ENCODE peak calls at places on chromosomes 16 and 17, in five cellular contexts. L is brain microvascular endothelial cell, K is cardiac muscle cell, A is GM23248, I is fibroblast of lung. R is an unnamed sample.

GRCh38 chr17:75454193-75454592 is 2.2 kb upstream of the TMEM94 start:
- DNase-seq in I (no peak), A (no peak), K (no peak), L (no peak), R (no peak)

GRCh38 chr17:3879181-3879580 is 13.7 kb downstream of the CAMKK1 start:
- DNase-seq in I (peak; percentile 73), L (peak; percentile 35), K (peak; percentile 52), A (peak; percentile 85), R (no peak)

GRCh38 chr17:35432176-35433074 is at the start of gene SLFN12:
- DNase-seq in L (peak; percentile 95), A (peak; percentile 94), I (peak; percentile 98), K (peak; percentile 45), R (no peak)

GRCh38 chr16:28317040-28317880 is 24.9 kb downstream of the SBK1 start:
- DNase-seq in A (peak; percentile 72), K (peak; percentile 63), I (peak; percentile 37), L (peak; percentile 16), R (no peak)

GRCh38 chr17:63848834-63849689 is 6.6 kb upstream of the SMARCD2 start:
- DNase-seq in L (peak; percentile 86), A (peak; percentile 97), I (peak; percentile 88), K (peak; percentile 83), R (peak; percentile 95)

GRCh38 chr17:1577186-1577585 is 14.6 kb upstream of the PITPNA start:
- DNase-seq in L (peak; percentile 52), I (peak; percentile 94), K (no peak), A (peak; percentile 96), R (peak; percentile 92)

GRCh38 chr16:69818811-69819587 is 56.9 kb downstream of the WWP2 start:
- DNase-seq in A (no peak), I (no peak), K (no peak), L (no peak), R (no peak)

GRCh38 chr16:30985401-30986128 is 558 bp downstream of the HSD3B7 start:
- DNase-seq in I (no peak), L (no peak), A (peak; percentile 81), K (peak; percentile 43), R (peak; percentile 89)

GRCh38 chr17:59561042-59561441 is 4.4 kb upstream of the DHX40 start:
- DNase-seq in L (peak; percentile 18), K (peak; percentile 5), I (peak; percentile 16), A (peak; percentile 48), R (no peak)

GRCh38 chr16:49928176-49928892 is 72.4 kb upstream of the ZNF423 start:
- DNase-seq in K (no peak), A (no peak), L (no peak), I (no peak), R (no peak)

GRCh38 chr17:40777971-40778370 is 4.4 kb downstream of the KRT27 start:
- DNase-seq in I (no peak), L (no peak), K (no peak), A (no peak), R (no peak)

GRCh38 chr17:19368119-19368660 is 5.7 kb upstream of the B9D1 start:
- DNase-seq in L (no peak), K (no peak), A (no peak), I (no peak), R (no peak)

GRCh38 chr16:66503030-66503429 is 46.9 kb downstream of the TK2 start:
- DNase-seq in I (no peak), K (no peak), A (peak; percentile 32), L (no peak), R (peak; percentile 63)

GRCh38 chr16:78004501-78004900 is 17.8 kb upstream of the CLEC3A start:
- DNase-seq in L (no peak), I (no peak), K (no peak), A (no peak), R (no peak)

GRCh38 chr16:89001117-89002027 is 24.4 kb upstream of the CBFA2T3 start:
- DNase-seq in I (no peak), K (peak; percentile 62), A (no peak), L (no peak), R (no peak)

GRCh38 chr17:30939059-30939689 is 17.4 kb downstream of the ADAP2 start:
- DNase-seq in A (no peak), L (no peak), I (peak; percentile 15), K (no peak), R (no peak)

GRCh38 chr16:69187387-69187890 is 475 bp downstream of the SNTB2 start:
- DNase-seq in A (peak; percentile 73), K (peak; percentile 68), L (no peak), I (no peak), R (peak; percentile 76)

GRCh38 chr17:35889818-35890773 is 9.9 kb upstream of the CCL5 start:
- DNase-seq in A (peak; percentile 39), L (peak; percentile 68), I (peak; percentile 47), K (peak; percentile 55), R (no peak)

GRCh38 chr17:33962857-33963655 is 292.0 kb upstream of the CCL2 start:
- DNase-seq in A (no peak), K (no peak), L (no peak), I (no peak), R (no peak)

GRCh38 chr16:30185683-30186421 is 2.5 kb downstream of the CORO1A start:
- DNase-seq in L (no peak), I (no peak), A (no peak), K (no peak), R (peak; percentile 58)

GRCh38 chr17:78179372-78179771 is 7.5 kb downstream of the TK1 start:
- DNase-seq in L (peak; percentile 64), I (peak; percentile 79), A (peak; percentile 52), K (no peak), R (no peak)

GRCh38 chr17:77619326-77619725 is 339.2 kb upstream of the TNRC6C start:
- DNase-seq in L (no peak), K (no peak), A (no peak), I (no peak), R (no peak)

GRCh38 chr16:22672830-22673210 is 141.1 kb upstream of the HS3ST2 start:
- DNase-seq in I (no peak), A (no peak), L (no peak), K (no peak), R (no peak)

GRCh38 chr17:79609616-79610150 is 1.2 kb downstream of the RBFOX3 start:
- DNase-seq in L (no peak), K (no peak), A (no peak), I (no peak), R (no peak)

GRCh38 chr17:79609175-79609589 is 1.7 kb downstream of the RBFOX3 start:
- DNase-seq in A (no peak), I (no peak), L (no peak), K (no peak), R (no peak)

GRCh38 chr17:79608729-79609039 is 2.2 kb downstream of the RBFOX3 start:
- DNase-seq in K (no peak), A (no peak), L (no peak), I (no peak), R (no peak)

GRCh38 chr17:79606487-79606886 is 4.4 kb downstream of the RBFOX3 start:
- DNase-seq in I (no peak), A (no peak), L (no peak), K (no peak), R (no peak)

GRCh38 chr17:79607941-79608728 is 2.7 kb downstream of the RBFOX3 start:
- DNase-seq in L (peak; percentile 4), K (peak; percentile 93), A (peak; percentile 64), I (no peak), R (no peak)
- H3K27ac ChIP-seq in L (no peak overlapping the region), K (no peak overlapping the region), A (no peak overlapping the region), I (no peak overlapping the region), R (no peak overlapping the region)

GRCh38 chr17:80129006-80129565 is 17.8 kb downstream of the EIF4A3 start:
- DNase-seq in I (no peak), K (no peak), A (peak; percentile 17), L (no peak), R (no peak)
- H3K4me3 ChIP-seq in I (no peak overlapping the region), K (no peak overlapping the region), A (no peak overlapping the region), L (no peak overlapping the region), R (no peak overlapping the region)

DNA sequence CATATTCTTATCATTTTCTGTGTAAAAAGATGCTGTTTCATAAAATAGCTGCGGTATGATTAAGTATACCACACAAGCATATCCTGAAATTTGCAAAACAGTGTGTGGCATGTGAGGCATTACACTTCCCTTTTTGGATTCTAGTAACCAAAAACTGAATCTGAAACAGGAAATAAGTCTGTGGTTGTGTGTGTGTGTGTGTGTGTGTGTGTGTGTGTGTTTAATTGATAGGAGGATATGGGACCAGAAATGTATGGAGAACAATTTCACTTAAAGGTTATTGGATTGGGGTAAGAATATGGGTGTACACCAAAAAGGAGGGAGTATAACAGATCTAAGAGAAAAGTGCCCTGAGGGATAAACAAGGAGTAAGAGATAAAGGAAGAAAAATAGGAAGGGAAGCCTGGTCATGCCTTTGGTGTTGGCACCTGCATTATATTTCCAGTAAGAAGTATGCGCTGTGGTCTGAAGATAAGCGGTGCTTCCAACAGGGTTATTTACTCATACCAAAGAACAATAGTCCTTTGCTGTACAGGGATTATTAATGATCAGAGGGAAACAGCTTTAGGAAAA is 4.0 kb downstream of the LYRM1 start:
- DNase-seq in L (peak; percentile 71), I (peak; percentile 59), K (no peak), A (peak; percentile 49), R (no peak)
- H3K27ac ChIP-seq in L (peak overlapping the region; percentile 54), I (peak overlapping the region; percentile 93), K (peak overlapping the region; percentile 17), A (peak overlapping the region; percentile 87), R (peak overlapping the region; percentile 42)

DNA sequence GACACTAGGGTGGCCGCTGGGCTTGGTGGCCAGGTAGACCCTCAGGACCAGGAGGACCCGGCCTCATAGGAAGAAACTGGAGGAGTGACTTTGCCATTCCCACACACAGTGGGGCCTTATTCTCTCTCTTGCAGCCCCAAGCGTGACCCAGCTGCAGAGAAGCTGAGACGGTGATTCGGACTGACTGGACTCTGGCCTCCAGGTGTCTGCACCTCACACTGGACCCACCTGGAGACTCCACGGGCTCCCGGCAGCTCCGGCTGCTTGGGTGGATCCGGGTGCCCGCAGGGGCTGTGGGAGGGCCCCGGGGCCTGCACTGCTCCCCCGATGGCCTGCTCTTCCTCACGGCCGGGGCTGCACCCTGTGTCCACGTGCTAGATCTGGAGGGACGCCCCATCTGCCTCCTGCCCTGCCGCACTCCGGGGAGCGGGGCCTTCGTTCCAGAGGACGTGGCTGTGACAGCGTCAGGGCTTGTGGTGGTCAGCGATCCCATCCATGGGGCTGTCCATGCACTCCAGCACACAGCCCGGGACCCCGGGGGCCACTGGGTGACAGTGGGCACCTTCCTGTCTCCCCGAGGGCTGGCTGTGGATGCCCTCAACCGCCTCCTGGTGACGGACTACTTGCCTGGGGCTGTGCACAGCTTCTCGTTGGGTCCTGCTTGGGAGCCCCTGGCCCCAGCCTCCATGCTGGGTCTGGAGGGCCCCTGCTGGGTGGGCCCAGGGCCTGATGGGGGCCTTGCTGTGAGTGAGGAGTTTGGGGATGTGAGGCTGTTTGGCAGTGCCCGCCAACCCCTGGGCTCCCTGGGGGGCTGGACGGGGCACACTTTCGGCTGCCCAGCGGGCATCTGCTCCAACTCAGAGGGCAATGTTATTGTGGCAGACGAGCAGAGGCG is 804 bp downstream of the NHLRC4 start:
- DNase-seq in K (no peak), L (no peak), I (no peak), A (no peak), R (no peak)
- H3K4me3 ChIP-seq in K (no peak overlapping the region), L (no peak overlapping the region), I (no peak overlapping the region), A (no peak overlapping the region), R (no peak overlapping the region)

GRCh38 chr16:721765-722481 is 977 bp downstream of the ANTKMT start:
- DNase-seq in K (no peak), A (no peak), I (no peak), L (no peak), R (no peak)
- H3K27ac ChIP-seq in K (peak overlapping the region; percentile 90), A (no peak overlapping the region), I (no peak overlapping the region), L (no peak overlapping the region), R (no peak overlapping the region)

R was measured in right lobe of liver.